ENCODE peak calls at places on chromosome 21, in seven cellular contexts. T is IMR-90, E is colonic mucosa, C is BE2C, Z is heart left ventricle, Q is cardiac fibroblast, G is stomach. F is an unnamed sample.

GRCh38 chr21:34825101-34825500 is 156.3 kb downstream of the CLIC6 start:
- DNase-seq in T (no peak), E (no peak), C (no peak), Z (no peak), Q (no peak), G (no peak), F (no peak)

GRCh38 chr21:33327792-33328433 is 3.1 kb downstream of the IFNAR1 start:
- DNase-seq in T (no peak), E (no peak), C (no peak), Z (no peak), Q (no peak), G (no peak), F (no peak)

GRCh38 chr21:33394260-33394659 is 9.0 kb upstream of the IFNGR2 start:
- DNase-seq in T (no peak), E (no peak), C (no peak), Z (no peak), Q (no peak), G (peak; percentile 39), F (no peak)

GRCh38 chr21:25626752-25627151 is 12.3 kb upstream of the JAM2 start:
- DNase-seq in T (no peak), E (no peak), C (peak; percentile 48), Z (no peak), Q (no peak), G (no peak), F (no peak)

GRCh38 chr21:25402134-25402957 is 204.9 kb downstream of the MRPL39 start:
- DNase-seq in T (no peak), E (no peak), C (no peak), Z (no peak), Q (no peak), G (no peak), F (no peak)

GRCh38 chr21:20741445-20741844 is 256.8 kb upstream of the NCAM2 start:
- DNase-seq in T (no peak), E (no peak), C (no peak), Z (no peak), Q (no peak), G (no peak), F (no peak)

GRCh38 chr21:34311561-34312330 is 52.1 kb upstream of the KCNE2 start:
- DNase-seq in T (no peak), E (no peak), C (no peak), Z (no peak), Q (peak; percentile 34), G (no peak), F (no peak)

GRCh38 chr21:25700741-25701140 is 34.0 kb downstream of the ATP5PF start:
- DNase-seq in T (no peak), E (no peak), C (no peak), Z (no peak), Q (no peak), G (no peak), F (no peak)

GRCh38 chr21:32520885-32521735 is 64.2 kb downstream of the TCP10L start:
- DNase-seq in T (peak; percentile 97), E (peak; percentile 68), C (peak; percentile 69), Z (peak; percentile 94), Q (peak; percentile 98), G (peak; percentile 54), F (no peak)

GRCh38 chr21:32772281-32773047 is 909 bp upstream of the PAXBP1 start:
- DNase-seq in T (peak; percentile 20), E (peak; percentile 59), C (no peak), Z (no peak), Q (peak; percentile 31), G (peak; percentile 44), F (no peak)

GRCh38 chr21:15367061-15367626 is 302.3 kb upstream of the NRIP1 start:
- DNase-seq in T (no peak), E (no peak), C (no peak), Z (no peak), Q (no peak), G (no peak), F (no peak)

GRCh38 chr21:34881894-34882371 is 167.2 kb downstream of the RUNX1 start:
- DNase-seq in T (peak; percentile 92), E (peak; percentile 14), C (no peak), Z (no peak), Q (peak; percentile 72), G (no peak), F (no peak)

GRCh38 chr21:41786521-41786987 is 19.7 kb upstream of the RIPK4 start:
- DNase-seq in T (peak; percentile 12), E (no peak), C (no peak), Z (no peak), Q (no peak), G (peak; percentile 46), F (no peak)

GRCh38 chr21:38454161-38454560 is 44.1 kb downstream of the ERG start:
- DNase-seq in T (no peak), E (no peak), C (no peak), Z (no peak), Q (no peak), G (no peak), F (no peak)

GRCh38 chr21:34737115-34737514 is 68.3 kb downstream of the CLIC6 start:
- DNase-seq in T (no peak), E (no peak), C (no peak), Z (no peak), Q (peak; percentile 29), G (no peak), F (no peak)

GRCh38 chr21:16454371-16454770 is 724.6 kb downstream of the USP25 start:
- DNase-seq in T (no peak), E (no peak), C (no peak), Z (no peak), Q (peak; percentile 53), G (no peak), F (no peak)
- TF ChIP-seq CTCF in T (no peak), E (no peak), C (peak; percentile 55), Z (peak; percentile 44), Q (peak; percentile 46), G (no peak), F (no peak)

GRCh38 chr21:36973986-36974850 is 7.7 kb upstream of the HLCS start:
- DNase-seq in T (no peak), E (no peak), C (no peak), Z (no peak), Q (no peak), G (no peak), F (no peak)
- TF ChIP-seq CTCF in T (no peak), E (no peak), C (no peak), Z (no peak), Q (no peak), G (no peak), F (no peak)

GRCh38 chr21:31135536-31136184 is 97.4 kb upstream of the KRTAP19-8 start:
- DNase-seq in T (no peak), E (no peak), C (no peak), Z (no peak), Q (no peak), G (no peak), F (no peak)
- TF ChIP-seq CTCF in T (no peak), E (no peak), C (no peak), Z (no peak), Q (no peak), G (no peak), F (no peak)

GRCh38 chr21:43939443-43940328 is 72.4 kb upstream of the TRAPPC10 start:
- DNase-seq in T (no peak), E (no peak), C (no peak), Z (peak; percentile 53), Q (no peak), G (no peak), F (no peak)
- TF ChIP-seq CTCF in T (no peak), E (no peak), C (no peak), Z (peak; percentile 45), Q (no peak), G (no peak), F (peak; percentile 2)

GRCh38 chr21:45926281-45926680 is 55.3 kb upstream of the COL6A1 start:
- DNase-seq in T (no peak), E (no peak), C (no peak), Z (peak; percentile 6), Q (peak; percentile 16), G (no peak), F (no peak)
- TF ChIP-seq CTCF in T (peak; percentile 13), E (no peak), C (peak; percentile 11), Z (no peak), Q (peak; percentile 28), G (no peak), F (no peak)

GRCh38 chr21:29152936-29153335 is 22.5 kb downstream of the MAP3K7CL start:
- DNase-seq in T (no peak), E (no peak), C (no peak), Z (no peak), Q (peak; percentile 62), G (no peak), F (no peak)

GRCh38 chr21:29154270-29154669 is 23.8 kb downstream of the MAP3K7CL start:
- DNase-seq in T (no peak), E (no peak), C (no peak), Z (no peak), Q (no peak), G (no peak), F (no peak)

GRCh38 chr21:29157084-29157483 is 26.6 kb downstream of the MAP3K7CL start:
- DNase-seq in T (no peak), E (no peak), C (no peak), Z (no peak), Q (no peak), G (no peak), F (no peak)

GRCh38 chr21:29155933-29156260 is 25.5 kb downstream of the MAP3K7CL start:
- DNase-seq in T (no peak), E (no peak), C (no peak), Z (no peak), Q (no peak), G (no peak), F (no peak)

DNA sequence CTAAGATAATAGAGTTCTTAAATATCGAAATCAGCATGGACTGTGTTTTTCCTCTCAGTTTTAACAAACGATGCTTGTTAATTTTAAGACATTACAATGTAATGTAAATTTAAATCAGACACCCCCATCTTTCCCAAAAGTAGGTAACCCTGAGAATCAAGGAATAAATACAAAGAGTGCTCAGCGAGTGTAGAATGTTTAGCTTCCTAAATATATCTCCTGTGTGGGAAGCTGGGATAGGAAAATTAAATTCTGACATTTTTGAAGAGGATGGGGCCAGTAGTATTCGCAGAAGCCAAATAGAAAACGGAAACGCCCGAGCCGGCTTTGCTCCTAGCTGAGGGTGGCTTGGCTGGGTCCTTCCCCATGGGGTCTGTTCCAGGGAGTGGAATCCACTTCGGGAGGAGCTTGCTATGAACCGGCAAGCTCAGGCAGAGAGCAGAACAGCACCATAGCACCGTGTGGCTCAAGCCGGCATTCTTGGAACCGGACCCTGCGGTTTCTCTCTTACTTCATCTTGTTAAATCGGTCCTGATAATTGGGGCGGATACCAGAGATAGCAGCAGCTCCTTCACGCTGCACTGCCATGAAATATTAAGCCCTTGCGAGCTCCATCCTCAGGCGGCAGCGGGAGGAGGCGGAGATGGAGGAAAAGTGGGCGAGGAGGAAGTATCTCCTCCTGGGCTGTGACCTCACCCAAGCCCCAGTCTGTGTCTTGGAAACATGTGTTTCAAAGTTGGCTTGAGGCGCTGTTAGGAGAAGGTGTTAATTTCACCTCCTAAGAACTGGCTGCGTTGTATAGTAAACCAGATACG is 24.9 kb downstream of the MAP3K7CL start:
- DNase-seq in T (peak; percentile 62), E (no peak), C (no peak), Z (peak; percentile 82), Q (peak; percentile 93), G (no peak), F (peak; percentile 16)
- TF ChIP-seq CTCF in T (no peak), E (no peak), C (no peak), Z (no peak), Q (no peak), G (no peak), F (no peak)

GRCh38 chr21:43269461-43269860 is 100.7 kb downstream of the CRYAA start:
- DNase-seq in T (no peak), E (no peak), C (peak; percentile 37), Z (peak; percentile 35), Q (no peak), G (no peak), F (no peak)
- TF ChIP-seq CTCF in T (peak; percentile 7), E (no peak), C (peak; percentile 46), Z (peak; percentile 14), Q (peak; percentile 41), G (no peak), F (peak; percentile 15)